ENCODE peak calls at places on chromosome 6, in eight cellular contexts. F is H7; O is CD8-positive, alpha-beta T cell; E is neuronal stem cell; A is cardiac muscle cell; Z is tibial nerve; L is ovary; W is SK-N-SH. G is an unnamed sample.

GRCh38 chr6:11236351-11236750 is 3.9 kb upstream of the NEDD9 start:
- DNase-seq in F (no peak), O (no peak), E (no peak), A (no peak), Z (no peak), L (no peak), W (no peak), G (no peak)

GRCh38 chr6:3382399-3383279 is 74.2 kb downstream of the SLC22A23 start:
- DNase-seq in F (no peak), O (no peak), E (no peak), A (no peak), Z (no peak), L (no peak), W (no peak), G (no peak)

GRCh38 chr6:41713161-41713649 is 22.2 kb downstream of the TFEB start:
- DNase-seq in F (no peak), O (no peak), E (no peak), A (no peak), Z (no peak), L (no peak), W (no peak), G (peak)

GRCh38 chr6:34723203-34723602 is 26.6 kb upstream of the ILRUN start:
- DNase-seq in F (no peak), O (no peak), E (no peak), A (peak), Z (no peak), L (no peak), W (no peak), G (no peak)

GRCh38 chr6:17012421-17013225 is 89.2 kb upstream of the STMND1 start:
- DNase-seq in F (peak), O (no peak), E (no peak), A (peak), Z (no peak), L (no peak), W (peak), G (no peak)

GRCh38 chr6:83313880-83314279 is 117.0 kb downstream of the ME1 start:
- DNase-seq in F (no peak), O (no peak), E (no peak), A (peak), Z (no peak), L (no peak), W (no peak), G (no peak)

GRCh38 chr6:2505624-2506023 is 245.1 kb downstream of the MYLK4 start:
- DNase-seq in F (peak), O (no peak), E (no peak), A (peak), Z (no peak), L (no peak), W (peak), G (no peak)

GRCh38 chr6:148720371-148720770 is 26.5 kb upstream of the UST start:
- DNase-seq in F (no peak), O (no peak), E (no peak), A (peak), Z (no peak), L (no peak), W (no peak), G (no peak)

GRCh38 chr6:42179956-42180335 is 6.8 kb downstream of the GUCA1A start:
- DNase-seq in F (no peak), O (no peak), E (no peak), A (no peak), Z (no peak), L (no peak), W (no peak), G (no peak)

GRCh38 chr6:87789198-87789899 is 87.3 kb upstream of the AKIRIN2 start:
- DNase-seq in F (peak), O (no peak), E (no peak), A (peak), Z (peak), L (no peak), W (no peak), G (no peak)

GRCh38 chr6:36131517-36132220 is 1.4 kb downstream of the MAPK13 start:
- DNase-seq in F (peak), O (peak), E (no peak), A (peak), Z (no peak), L (peak), W (peak), G (peak)

GRCh38 chr6:79570802-79571367 is 33.7 kb upstream of the LCA5 start:
- DNase-seq in F (no peak), O (no peak), E (no peak), A (peak), Z (no peak), L (no peak), W (peak), G (no peak)

GRCh38 chr6:109526905-109527628 is 44.0 kb upstream of the ZBTB24 start:
- DNase-seq in F (peak), O (peak), E (peak), A (peak), Z (peak), L (no peak), W (peak), G (no peak)

GRCh38 chr6:113632220-113632864 is 224.8 kb upstream of the MARCKS start:
- DNase-seq in F (no peak), O (no peak), E (peak), A (peak), Z (peak), L (no peak), W (no peak), G (peak)

GRCh38 chr6:101290346-101290745 is 103.2 kb upstream of the GRIK2 start:
- DNase-seq in F (no peak), O (no peak), E (no peak), A (no peak), Z (no peak), L (no peak), W (no peak), G (no peak)

GRCh38 chr6:15090145-15090579 is 155.7 kb upstream of the JARID2 start:
- DNase-seq in F (no peak), O (no peak), E (no peak), A (no peak), Z (no peak), L (no peak), W (no peak), G (no peak)

GRCh38 chr6:132742495-132742894 is 15.2 kb downstream of the VNN2 start:
- DNase-seq in F (no peak), O (no peak), E (no peak), A (peak), Z (no peak), L (no peak), W (no peak), G (no peak)

GRCh38 chr6:34148864-34149810 is 3.2 kb upstream of the GRM4 start:
- DNase-seq in F (peak), O (no peak), E (no peak), A (no peak), Z (no peak), L (no peak), W (peak), G (no peak)

GRCh38 chr6:119084784-119085183 is 6.3 kb upstream of the FAM184A start:
- DNase-seq in F (no peak), O (no peak), E (no peak), A (no peak), Z (no peak), L (no peak), W (no peak), G (no peak)

GRCh38 chr6:20564269-20564668 is 30.0 kb downstream of the CDKAL1 start:
- DNase-seq in F (peak), O (no peak), E (peak), A (peak), Z (no peak), L (no peak), W (no peak), G (no peak)

GRCh38 chr6:11197175-11197535 is 35.3 kb downstream of the NEDD9 start:
- DNase-seq in F (no peak), O (no peak), E (peak), A (peak), Z (no peak), L (no peak), W (no peak), G (no peak)

GRCh38 chr6:41088451-41088850 is 15.7 kb downstream of the NFYA start:
- DNase-seq in F (no peak), O (no peak), E (no peak), A (peak), Z (no peak), L (no peak), W (no peak), G (no peak)

GRCh38 chr6:151058021-151058733 is 181.6 kb upstream of the AKAP12 start:
- DNase-seq in F (no peak), O (no peak), E (no peak), A (no peak), Z (no peak), L (peak), W (peak), G (no peak)

GRCh38 chr6:39402239-39402751 is 79.8 kb upstream of the KCNK16 start:
- DNase-seq in F (no peak), O (no peak), E (no peak), A (no peak), Z (no peak), L (no peak), W (no peak), G (no peak)

GRCh38 chr6:161434331-161434730 is 160.5 kb upstream of the AGPAT4 start:
- DNase-seq in F (no peak), O (no peak), E (no peak), A (peak), Z (no peak), L (no peak), W (no peak), G (no peak)
- H3K4me3 ChIP-seq in F (no peak), O (no peak), E (no peak), A (no peak), Z (peak), L (no peak), W (no peak), G (peak)

GRCh38 chr6:166152660-166153059 is 15.0 kb downstream of the TBXT start:
- DNase-seq in F (no peak), O (no peak), E (no peak), A (no peak), Z (no peak), L (no peak), W (no peak), G (no peak)

GRCh38 chr6:166162599-166163342 is 4.9 kb downstream of the TBXT start:
- DNase-seq in F (peak), O (no peak), E (no peak), A (no peak), Z (no peak), L (no peak), W (no peak), G (no peak)

GRCh38 chr6:166157930-166158617 is 9.6 kb downstream of the TBXT start:
- DNase-seq in F (peak), O (no peak), E (no peak), A (no peak), Z (no peak), L (no peak), W (no peak), G (no peak)

GRCh38 chr6:166151798-166152197 is 15.9 kb downstream of the TBXT start:
- DNase-seq in F (no peak), O (no peak), E (no peak), A (no peak), Z (no peak), L (no peak), W (no peak), G (no peak)

GRCh38 chr6:166156942-166157341 is 10.7 kb downstream of the TBXT start:
- DNase-seq in F (peak), O (no peak), E (no peak), A (peak), Z (no peak), L (no peak), W (no peak), G (no peak)
- H3K4me3 ChIP-seq in F (no peak), O (no peak), E (no peak), A (no peak), Z (no peak), L (no peak), W (no peak), G (no peak)

GRCh38 chr6:111414373-111414772 is 68.6 kb downstream of the REV3L start:
- DNase-seq in F (no peak), O (no peak), E (no peak), A (no peak), Z (no peak), L (no peak), W (no peak), G (no peak)

GRCh38 chr6:111417181-111417585 is 65.8 kb downstream of the REV3L start:
- DNase-seq in F (no peak), O (no peak), E (no peak), A (peak), Z (peak), L (no peak), W (peak), G (no peak)

GRCh38 chr6:111418971-111419693 is 63.9 kb downstream of the REV3L start:
- DNase-seq in F (no peak), O (no peak), E (no peak), A (peak), Z (no peak), L (no peak), W (no peak), G (no peak)

GRCh38 chr6:111416529-111416928 is 66.5 kb downstream of the REV3L start:
- DNase-seq in F (no peak), O (no peak), E (no peak), A (no peak), Z (no peak), L (no peak), W (no peak), G (no peak)

DNA sequence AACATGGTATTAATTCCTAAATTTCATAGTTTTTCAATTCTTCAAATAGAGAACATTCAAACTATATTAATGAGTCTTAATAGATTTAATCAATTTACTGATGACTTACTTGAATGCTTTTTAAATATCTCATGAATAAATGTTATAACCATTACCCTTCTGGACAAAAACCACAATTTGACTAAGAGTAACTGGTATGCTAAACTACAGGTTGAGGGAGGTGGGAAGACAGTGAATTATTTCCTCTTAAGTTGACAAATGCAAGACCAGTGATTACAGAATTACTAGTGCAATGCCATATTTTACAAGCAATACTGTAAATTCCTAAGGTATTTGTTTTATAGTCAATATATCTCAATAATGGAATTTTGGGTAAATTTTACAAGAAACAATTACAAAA is 65.1 kb downstream of the REV3L start:
- DNase-seq in F (no peak), O (no peak), E (no peak), A (no peak), Z (no peak), L (no peak), W (no peak), G (no peak)
- H3K4me3 ChIP-seq in F (no peak), O (no peak), E (no peak), A (no peak), Z (no peak), L (no peak), W (no peak), G (no peak)

GRCh38 chr6:107116923-107117417 is 1.7 kb upstream of the BEND3 start:
- DNase-seq in F (no peak), O (no peak), E (no peak), A (no peak), Z (no peak), L (no peak), W (no peak), G (no peak)
- H3K4me3 ChIP-seq in F (no peak), O (no peak), E (no peak), A (peak), Z (no peak), L (no peak), W (no peak), G (peak)

GRCh38 chr6:147117580-147117979 is 86.6 kb upstream of the STXBP5 start:
- DNase-seq in F (no peak), O (no peak), E (no peak), A (peak), Z (no peak), L (no peak), W (no peak), G (no peak)
- H3K4me3 ChIP-seq in F (no peak), O (no peak), E (no peak), A (no peak), Z (peak), L (no peak), W (no peak), G (no peak)

GRCh38 chr6:45609141-45609638 is 231.5 kb upstream of the SUPT3H start:
- DNase-seq in F (no peak), O (no peak), E (no peak), A (peak), Z (peak), L (no peak), W (no peak), G (no peak)

GRCh38 chr6:45606831-45607400 is 229.2 kb upstream of the SUPT3H start:
- DNase-seq in F (no peak), O (no peak), E (no peak), A (no peak), Z (no peak), L (no peak), W (no peak), G (no peak)

GRCh38 chr6:45608252-45608911 is 230.6 kb upstream of the SUPT3H start:
- DNase-seq in F (no peak), O (no peak), E (no peak), A (peak), Z (no peak), L (no peak), W (no peak), G (no peak)

GRCh38 chr6:45605971-45606370 is 228.2 kb upstream of the SUPT3H start:
- DNase-seq in F (no peak), O (no peak), E (no peak), A (peak), Z (no peak), L (no peak), W (no peak), G (no peak)

DNA sequence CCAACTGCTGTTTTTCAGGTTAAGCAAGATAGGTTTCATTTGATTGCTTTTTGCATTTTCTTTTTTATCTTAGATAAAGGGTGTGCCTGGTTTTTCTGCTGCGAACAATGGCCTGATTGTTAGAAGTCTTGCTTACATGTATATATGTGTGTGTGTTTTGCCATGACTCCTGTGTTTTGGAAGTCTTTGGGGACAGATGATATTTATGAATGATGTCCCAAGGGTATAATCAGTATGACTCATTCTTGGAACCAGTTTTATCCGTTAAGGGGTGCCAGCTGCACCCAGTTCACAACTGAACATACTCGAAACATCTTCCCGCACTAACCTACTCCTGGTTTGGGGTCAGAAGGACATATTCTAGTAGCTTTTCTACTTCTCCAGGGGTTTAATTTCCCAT is 230.1 kb upstream of the SUPT3H start:
- DNase-seq in F (no peak), O (no peak), E (no peak), A (peak), Z (no peak), L (no peak), W (no peak), G (no peak)
- H3K4me3 ChIP-seq in F (no peak), O (no peak), E (no peak), A (no peak), Z (no peak), L (no peak), W (no peak), G (no peak)

DNA sequence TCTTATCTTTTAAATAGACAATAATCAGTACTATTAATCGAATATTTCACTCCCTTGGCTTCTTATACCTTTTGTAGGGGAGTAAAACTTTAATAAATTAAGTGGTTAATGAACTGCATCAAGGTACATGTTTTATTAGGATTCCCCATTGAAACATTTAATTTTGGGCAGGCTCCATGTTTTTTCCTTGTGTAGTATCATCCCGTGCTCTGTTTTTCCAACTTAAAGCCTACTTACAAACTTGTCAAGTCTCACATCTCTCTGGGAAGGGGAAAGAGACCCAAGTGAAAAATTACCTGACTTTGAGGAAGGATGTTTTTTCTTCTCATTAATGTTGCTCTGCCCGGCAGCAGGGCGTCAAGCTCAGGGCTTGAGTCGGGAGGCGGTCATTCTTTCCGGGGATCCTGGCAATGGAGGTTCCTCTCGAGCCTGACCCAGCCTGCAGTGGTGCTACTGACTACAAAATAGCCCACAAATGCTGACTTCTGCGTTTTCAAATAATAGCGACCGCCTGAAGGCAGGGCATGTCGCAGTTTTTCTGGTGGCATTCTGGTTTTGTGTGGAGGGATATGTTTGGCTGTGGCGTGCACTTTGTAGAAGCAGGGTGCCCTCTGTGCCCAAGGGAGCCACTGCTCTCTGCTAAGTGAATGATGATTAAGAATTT is 2.4 kb downstream of the DSP start:
- DNase-seq in F (peak), O (no peak), E (no peak), A (no peak), Z (no peak), L (no peak), W (no peak), G (no peak)
- H3K4me3 ChIP-seq in F (peak), O (no peak), E (no peak), A (peak), Z (no peak), L (no peak), W (no peak), G (no peak)